ENCODE peak calls at places on chromosomes 3 and 15, in six cellular contexts. G, Y, X, Z, A and N are unnamed samples.

GRCh38 chr3:42822828-42823227 is 13.6 kb downstream of the ACKR2 start:
- DNase-seq in G (no peak), Y (no peak), X (no peak), Z (no peak), A (no peak), N (no peak)

GRCh38 chr3:148512648-148513047 is 185.1 kb upstream of the AGTR1 start:
- DNase-seq in G (peak; percentile 22), Y (no peak), X (no peak), Z (no peak), A (no peak), N (no peak)

GRCh38 chr3:23202203-23202920 is 765 bp upstream of the UBE2E2 start:
- DNase-seq in G (peak; percentile 62), Y (peak; percentile 46), X (no peak), Z (no peak), A (no peak), N (no peak)

GRCh38 chr3:13158871-13159270 is 85.6 kb upstream of the IQSEC1 start:
- DNase-seq in G (no peak), Y (no peak), X (no peak), Z (no peak), A (no peak), N (peak; percentile 2)

GRCh38 chr3:48564022-48564421 is 441 bp upstream of the UCN2 start:
- DNase-seq in G (peak; percentile 90), Y (peak; percentile 61), X (no peak), Z (no peak), A (peak; percentile 87), N (peak; percentile 76)

GRCh38 chr15:58139631-58140522 is 1.7 kb downstream of the AQP9 start:
- DNase-seq in G (peak; percentile 79), Y (no peak), X (no peak), Z (no peak), A (no peak), N (no peak)

GRCh38 chr3:150057227-150057626 is 86.5 kb upstream of the PFN2 start:
- DNase-seq in G (no peak), Y (no peak), X (no peak), Z (no peak), A (no peak), N (no peak)

GRCh38 chr3:58497074-58497473 is 5.2 kb downstream of the KCTD6 start:
- DNase-seq in G (no peak), Y (no peak), X (no peak), Z (no peak), A (no peak), N (no peak)

GRCh38 chr15:70197318-70197944 is 99.7 kb upstream of the TLE3 start:
- DNase-seq in G (no peak), Y (no peak), X (no peak), Z (no peak), A (no peak), N (peak; percentile 42)

GRCh38 chr3:5213574-5213966 is 26.1 kb downstream of the EDEM1 start:
- DNase-seq in G (no peak), Y (no peak), X (no peak), Z (no peak), A (no peak), N (no peak)

GRCh38 chr3:19075037-19075436 is 73.3 kb upstream of the KCNH8 start:
- DNase-seq in G (no peak), Y (no peak), X (no peak), Z (no peak), A (no peak), N (no peak)

GRCh38 chr15:78951841-78952238 is 7.0 kb upstream of the CTSH start:
- DNase-seq in G (no peak), Y (no peak), X (no peak), Z (no peak), A (no peak), N (no peak)

GRCh38 chr15:48244923-48245322 is 38.8 kb downstream of the SLC12A1 start:
- DNase-seq in G (peak; percentile 51), Y (no peak), X (no peak), Z (no peak), A (no peak), N (no peak)

GRCh38 chr3:124701687-124702086 is 28.6 kb upstream of the UMPS start:
- DNase-seq in G (peak; percentile 78), Y (peak; percentile 6), X (no peak), Z (no peak), A (no peak), N (no peak)

GRCh38 chr15:51726302-51727073 is 11.0 kb downstream of the LYSMD2 start:
- DNase-seq in G (peak; percentile 96), Y (no peak), X (peak; percentile 35), Z (peak; percentile 91), A (no peak), N (peak; percentile 91)

GRCh38 chr3:16513141-16514020 is at the start of gene RFTN1:
- DNase-seq in G (peak; percentile 87), Y (peak; percentile 50), X (no peak), Z (peak; percentile 57), A (peak; percentile 85), N (no peak)

GRCh38 chr3:15646924-15647511 is 45.5 kb downstream of the BTD start:
- DNase-seq in G (peak; percentile 99), Y (peak; percentile 98), X (peak; percentile 98), Z (peak; percentile 74), A (no peak), N (peak; percentile 79)

GRCh38 chr15:86879250-86880229 is 799.9 kb downstream of the AGBL1 start:
- DNase-seq in G (no peak), Y (no peak), X (no peak), Z (no peak), A (no peak), N (no peak)

GRCh38 chr15:96728591-96728990 is 398.1 kb downstream of the NR2F2 start:
- DNase-seq in G (no peak), Y (no peak), X (no peak), Z (no peak), A (no peak), N (no peak)

GRCh38 chr15:52093167-52093538 is 19.4 kb downstream of the BCL2L10 start:
- DNase-seq in G (no peak), Y (no peak), X (no peak), Z (no peak), A (no peak), N (no peak)

GRCh38 chr3:145812396-145812795 is 348.6 kb downstream of the PLOD2 start:
- DNase-seq in G (no peak), Y (no peak), X (no peak), Z (no peak), A (no peak), N (no peak)

GRCh38 chr3:29026959-29027358 is 253.9 kb upstream of the RBMS3 start:
- DNase-seq in G (peak; percentile 17), Y (no peak), X (peak; percentile 1), Z (no peak), A (no peak), N (no peak)

GRCh38 chr15:94670436-94671034 is 439.2 kb downstream of the MCTP2 start:
- DNase-seq in G (peak; percentile 60), Y (peak; percentile 84), X (peak; percentile 2), Z (no peak), A (no peak), N (no peak)

GRCh38 chr3:100096866-100097265 is 17.4 kb downstream of the FILIP1L start:
- DNase-seq in G (no peak), Y (no peak), X (no peak), Z (no peak), A (no peak), N (no peak)

GRCh38 chr15:99424978-99425665 is 140.7 kb upstream of the MEF2A start:
- DNase-seq in G (peak; percentile 82), Y (peak; percentile 88), X (peak; percentile 52), Z (peak; percentile 80), A (peak; percentile 70), N (peak; percentile 71)

GRCh38 chr3:192896208-192896607 is 21.4 kb downstream of the MB21D2 start:
- DNase-seq in G (no peak), Y (no peak), X (no peak), Z (no peak), A (no peak), N (no peak)

GRCh38 chr3:30112904-30113484 is 493.4 kb upstream of the TGFBR2 start:
- DNase-seq in G (peak; percentile 70), Y (peak; percentile 76), X (peak; percentile 20), Z (no peak), A (no peak), N (no peak)

GRCh38 chr3:184757010-184757651 is 45.3 kb upstream of the MAGEF1 start:
- DNase-seq in G (peak; percentile 95), Y (peak; percentile 26), X (no peak), Z (peak; percentile 78), A (no peak), N (peak; percentile 91)

GRCh38 chr3:180680097-180680430 is 775 bp upstream of the CCDC39 start:
- DNase-seq in G (peak; percentile 52), Y (peak; percentile 66), X (peak; percentile 3), Z (no peak), A (no peak), N (no peak)
- H3K4me3 ChIP-seq in G (peak overlapping the region; percentile 82), Y (peak overlapping the region; percentile 42), X (peak overlapping the region; percentile 57), Z (peak overlapping the region; percentile 58), A (peak overlapping the region; percentile 59), N (peak overlapping the region; percentile 57)

DNA sequence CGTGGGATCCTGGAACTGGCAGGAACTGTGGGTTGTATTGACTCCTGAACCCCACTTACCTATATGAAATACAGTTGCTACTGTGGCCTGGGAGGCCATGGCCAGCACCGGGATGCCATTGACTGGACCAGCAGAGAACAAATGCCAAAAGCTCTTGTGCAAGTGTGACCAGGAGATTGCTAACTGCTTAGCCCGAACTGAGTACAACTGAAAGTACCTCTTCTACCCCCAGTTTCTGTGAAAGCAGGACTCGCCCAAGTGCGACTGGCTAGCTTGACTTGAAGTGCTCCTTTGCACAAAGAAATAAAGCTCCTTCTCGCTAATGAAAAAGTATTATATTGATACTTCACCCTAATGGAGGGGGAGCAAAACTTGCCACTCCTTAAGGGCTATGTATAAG is 101.3 kb upstream of the ATP11B start:
- DNase-seq in G (no peak), Y (no peak), X (no peak), Z (no peak), A (peak; percentile 53), N (no peak)
- H3K4me3 ChIP-seq in G (no peak overlapping the region), Y (no peak overlapping the region), X (no peak overlapping the region), Z (no peak overlapping the region), A (no peak overlapping the region), N (no peak overlapping the region)

GRCh38 chr3:45739944-45740343 is 50.7 kb downstream of the SACM1L start:
- DNase-seq in G (no peak), Y (no peak), X (no peak), Z (no peak), A (no peak), N (no peak)
- H3K4me3 ChIP-seq in G (no peak overlapping the region), Y (no peak overlapping the region), X (no peak overlapping the region), Z (no peak overlapping the region), A (no peak overlapping the region), N (no peak overlapping the region)

GRCh38 chr3:108127301-108127988 is 36.6 kb upstream of the CD47 start:
- DNase-seq in G (no peak), Y (no peak), X (no peak), Z (no peak), A (no peak), N (no peak)

GRCh38 chr3:108125151-108125540 is 34.3 kb upstream of the CD47 start:
- DNase-seq in G (no peak), Y (no peak), X (no peak), Z (no peak), A (no peak), N (no peak)

GRCh38 chr3:108126348-108126747 is 35.5 kb upstream of the CD47 start:
- DNase-seq in G (no peak), Y (no peak), X (no peak), Z (no peak), A (no peak), N (no peak)

GRCh38 chr3:108124337-108125150 is 33.7 kb upstream of the CD47 start:
- DNase-seq in G (no peak), Y (peak; percentile 30), X (no peak), Z (no peak), A (no peak), N (no peak)

GRCh38 chr3:108125550-108126071 is 34.8 kb upstream of the CD47 start:
- DNase-seq in G (no peak), Y (peak; percentile 97), X (no peak), Z (no peak), A (no peak), N (no peak)
- H3K4me3 ChIP-seq in G (no peak overlapping the region), Y (no peak overlapping the region), X (no peak overlapping the region), Z (no peak overlapping the region), A (no peak overlapping the region), N (no peak overlapping the region)